ENCODE peak calls at places on chromosome 20, in six cellular contexts. N is ascending aorta, H is GM23248, U is IMR-90, Z is heart right ventricle, L is gastrocnemius medialis. M is an unnamed sample. For H3K4me1 and H3K36me3, the result is how much of the 10 kb centered on the place peaks cover.

GRCh38 chr20:4043801-4044200 is 28.4 kb upstream of the RNF24 start:
- DNase-seq in N (no peak), H (no peak), U (no peak), Z (no peak), L (no peak), M (no peak)

GRCh38 chr20:53149652-53150205 is 177.6 kb downstream of the TSHZ2 start:
- DNase-seq in N (no peak), H (no peak), U (no peak), Z (no peak), L (no peak), M (no peak)

GRCh38 chr20:51528263-51529026 is 14.1 kb downstream of the NFATC2 start:
- DNase-seq in N (no peak), H (no peak), U (no peak), Z (no peak), L (no peak), M (no peak)

GRCh38 chr20:57682184-57683038 is 27.4 kb downstream of the PMEPA1 start:
- DNase-seq in N (no peak), H (no peak), U (no peak), Z (no peak), L (no peak), M (no peak)

GRCh38 chr20:51498765-51499540 is 43.6 kb downstream of the NFATC2 start:
- DNase-seq in N (no peak), H (no peak), U (no peak), Z (no peak), L (no peak), M (no peak)

GRCh38 chr20:50126662-50127061 is 13.7 kb upstream of the UBE2V1 start:
- DNase-seq in N (no peak), H (no peak), U (no peak), Z (no peak), L (peak), M (no peak)

GRCh38 chr20:42161228-42161829 is 543.2 kb upstream of the CHD6 start:
- DNase-seq in N (no peak), H (no peak), U (no peak), Z (no peak), L (no peak), M (no peak)

GRCh38 chr20:41275181-41275793 is 42.2 kb downstream of the ZHX3 start:
- DNase-seq in N (no peak), H (peak), U (peak), Z (no peak), L (no peak), M (no peak)

GRCh38 chr20:50885068-50885467 is 46.2 kb downstream of the ADNP start:
- DNase-seq in N (no peak), H (no peak), U (no peak), Z (no peak), L (no peak), M (no peak)

GRCh38 chr20:64108731-64109389 is 1.5 kb upstream of the NPBWR2 start:
- DNase-seq in N (peak), H (no peak), U (no peak), Z (no peak), L (no peak), M (peak)

GRCh38 chr20:31840906-31841816 is 4.2 kb downstream of the FOXS1 start:
- DNase-seq in N (no peak), H (peak), U (no peak), Z (no peak), L (no peak), M (no peak)

GRCh38 chr20:18377896-18378481 is 88.8 kb downstream of the DZANK1 start:
- DNase-seq in N (no peak), H (no peak), U (no peak), Z (no peak), L (no peak), M (no peak)

GRCh38 chr20:41989935-41990635 is 371.9 kb upstream of the CHD6 start:
- DNase-seq in N (no peak), H (no peak), U (no peak), Z (no peak), L (no peak), M (no peak)

GRCh38 chr20:22908437-22908836 is 126.7 kb upstream of the SSTR4 start:
- DNase-seq in N (no peak), H (no peak), U (no peak), Z (no peak), L (no peak), M (no peak)

GRCh38 chr20:17137692-17138091 is 89.1 kb upstream of the PCSK2 start:
- DNase-seq in N (no peak), H (no peak), U (no peak), Z (no peak), L (no peak), M (no peak)

GRCh38 chr20:21622097-21622496 is 83.4 kb upstream of the PAX1 start:
- DNase-seq in N (no peak), H (no peak), U (no peak), Z (no peak), L (no peak), M (no peak)

GRCh38 chr20:17534077-17534476 is 2.9 kb upstream of the BFSP1 start:
- DNase-seq in N (no peak), H (no peak), U (no peak), Z (no peak), L (no peak), M (no peak)

GRCh38 chr20:36071848-36072247 is 82.7 kb upstream of the EPB41L1 start:
- DNase-seq in N (no peak), H (no peak), U (no peak), Z (no peak), L (no peak), M (no peak)

GRCh38 chr20:20225325-20225724 is 142.6 kb upstream of the INSM1 start:
- DNase-seq in N (no peak), H (no peak), U (no peak), Z (no peak), L (no peak), M (no peak)

GRCh38 chr20:56995635-56996075 is 270.8 kb downstream of the BMP7 start:
- DNase-seq in N (no peak), H (peak), U (no peak), Z (no peak), L (no peak), M (no peak)

GRCh38 chr20:32078777-32079176 is 26.7 kb downstream of the HCK start:
- DNase-seq in N (no peak), H (no peak), U (no peak), Z (no peak), L (no peak), M (no peak)

GRCh38 chr20:57323034-57323433 is 6.6 kb upstream of the SPO11 start:
- DNase-seq in N (no peak), H (peak), U (no peak), Z (no peak), L (no peak), M (no peak)

GRCh38 chr20:50980851-50981713 is 22.5 kb downstream of the MOCS3 start:
- DNase-seq in N (no peak), H (peak), U (peak), Z (peak), L (no peak), M (no peak)

GRCh38 chr20:32515631-32516101 is 69.5 kb downstream of the NOL4L start:
- DNase-seq in N (no peak), H (no peak), U (no peak), Z (no peak), L (no peak), M (no peak)

GRCh38 chr20:17369506-17369905 is 142.7 kb downstream of the PCSK2 start:
- DNase-seq in N (no peak), H (no peak), U (no peak), Z (no peak), L (no peak), M (no peak)

GRCh38 chr20:53599039-53599362 is 5.4 kb upstream of the ZNF217 start:
- DNase-seq in N (no peak), H (no peak), U (no peak), Z (no peak), L (no peak), M (no peak)

GRCh38 chr20:63847374-63848002 is 13.8 kb upstream of the ABHD16B start:
- DNase-seq in N (no peak), H (no peak), U (no peak), Z (no peak), L (no peak), M (no peak)

GRCh38 chr20:58103517-58103904 is 124.9 kb downstream of the ANKRD60 start:
- DNase-seq in N (no peak), H (no peak), U (no peak), Z (no peak), L (no peak), M (no peak)

GRCh38 chr20:34549291-34549928 is 9.1 kb upstream of the MAP1LC3A start:
- DNase-seq in N (no peak), H (peak), U (peak), Z (no peak), L (no peak), M (no peak)

GRCh38 chr20:57443349-57443748 is 52.2 kb downstream of the RBM38 start:
- DNase-seq in N (no peak), H (no peak), U (no peak), Z (no peak), L (no peak), M (no peak)

GRCh38 chr20:20711413-20711812 is 1.0 kb downstream of the RALGAPA2 start:
- DNase-seq in N (no peak), H (no peak), U (no peak), Z (no peak), L (peak), M (no peak)

GRCh38 chr20:48094196-48094749 is 309.0 kb upstream of the SULF2 start:
- DNase-seq in N (no peak), H (no peak), U (no peak), Z (no peak), L (no peak), M (no peak)

GRCh38 chr20:48094944-48095343 is 309.7 kb upstream of the SULF2 start:
- DNase-seq in N (no peak), H (no peak), U (no peak), Z (no peak), L (no peak), M (no peak)

GRCh38 chr20:48090784-48091183 is 305.5 kb upstream of the SULF2 start:
- DNase-seq in N (no peak), H (no peak), U (no peak), Z (no peak), L (no peak), M (no peak)

GRCh38 chr20:48090314-48090713 is 305.0 kb upstream of the SULF2 start:
- DNase-seq in N (no peak), H (no peak), U (no peak), Z (no peak), L (no peak), M (no peak)

GRCh38 chr20:48092596-48093280 is 307.5 kb upstream of the SULF2 start:
- DNase-seq in N (no peak), H (no peak), U (no peak), Z (no peak), L (no peak), M (peak)
- H3K4me1 ChIP-seq in N (under half), H (under half), U (under half), Z (under half), L (under half), M (under half)

DNA sequence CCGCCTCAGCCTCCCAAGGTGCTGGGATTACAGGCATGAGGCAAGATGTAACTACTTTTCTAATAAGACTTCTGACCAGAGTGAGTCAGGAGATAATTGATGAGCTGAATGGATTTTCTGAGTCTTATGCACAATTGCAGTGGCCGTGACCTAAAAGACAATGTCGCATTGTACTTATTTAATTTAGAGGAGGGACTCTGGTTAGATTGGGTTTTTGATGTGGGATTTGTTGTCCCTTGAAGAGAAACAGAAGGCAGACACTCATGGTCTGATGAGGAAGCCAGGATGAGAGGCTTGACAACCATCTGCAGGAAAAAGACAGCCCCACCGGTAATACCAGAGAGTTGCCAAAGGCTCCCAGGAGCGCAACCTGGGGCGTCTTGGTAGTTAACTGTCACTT is 68.0 kb downstream of the ISM1 start:
- DNase-seq in N (no peak), H (no peak), U (no peak), Z (no peak), L (no peak), M (no peak)
- H3K4me3 ChIP-seq in N (no peak), H (no peak), U (no peak), Z (no peak), L (no peak), M (no peak)

DNA sequence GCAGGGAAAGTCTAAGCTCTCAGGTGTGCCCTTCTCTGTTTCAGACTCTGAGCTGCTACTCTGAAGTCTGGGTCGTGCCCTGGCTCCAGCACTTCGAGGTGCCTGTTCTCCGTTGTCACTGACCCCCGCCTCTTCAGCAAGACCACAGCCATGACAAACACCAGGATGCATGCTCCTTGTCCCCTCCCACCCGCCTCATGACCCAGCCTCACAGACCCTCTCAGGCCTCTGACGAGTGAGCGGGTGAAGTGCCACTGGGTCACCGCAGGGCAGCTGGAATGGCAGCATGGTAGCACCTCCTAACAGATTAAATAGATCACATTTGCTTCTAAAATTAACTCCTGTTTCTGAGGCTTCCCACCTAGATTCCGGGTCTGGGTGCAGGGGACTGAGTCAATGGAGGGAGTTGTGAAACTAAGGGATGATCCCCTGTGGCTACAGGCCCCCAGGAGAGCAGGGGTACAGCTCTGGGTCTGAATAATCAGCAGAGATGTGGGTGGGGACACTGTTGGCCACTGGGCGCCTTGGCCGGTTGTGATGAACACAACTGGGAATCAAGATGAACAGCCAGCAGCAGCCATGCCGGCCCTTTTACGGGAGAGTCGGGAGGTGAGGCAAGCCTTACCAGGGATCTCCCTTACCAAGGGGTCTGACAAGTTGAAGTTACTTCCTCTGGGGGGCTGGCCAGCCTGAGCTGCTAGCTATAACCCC is 10.7 kb downstream of the CST7 start:
- DNase-seq in N (no peak), H (no peak), U (no peak), Z (no peak), L (no peak), M (no peak)
- H3K36me3 ChIP-seq in N (under half), H (under half), U (under half), Z (half or more), L (under half), M (half or more)

GRCh38 chr20:37899105-37900045 is 3.6 kb upstream of the VSTM2L start:
- DNase-seq in N (no peak), H (no peak), U (no peak), Z (no peak), L (no peak), M (no peak)
- H3K4me1 ChIP-seq in N (under half), H (under half), U (under half), Z (under half), L (under half), M (under half)

DNA sequence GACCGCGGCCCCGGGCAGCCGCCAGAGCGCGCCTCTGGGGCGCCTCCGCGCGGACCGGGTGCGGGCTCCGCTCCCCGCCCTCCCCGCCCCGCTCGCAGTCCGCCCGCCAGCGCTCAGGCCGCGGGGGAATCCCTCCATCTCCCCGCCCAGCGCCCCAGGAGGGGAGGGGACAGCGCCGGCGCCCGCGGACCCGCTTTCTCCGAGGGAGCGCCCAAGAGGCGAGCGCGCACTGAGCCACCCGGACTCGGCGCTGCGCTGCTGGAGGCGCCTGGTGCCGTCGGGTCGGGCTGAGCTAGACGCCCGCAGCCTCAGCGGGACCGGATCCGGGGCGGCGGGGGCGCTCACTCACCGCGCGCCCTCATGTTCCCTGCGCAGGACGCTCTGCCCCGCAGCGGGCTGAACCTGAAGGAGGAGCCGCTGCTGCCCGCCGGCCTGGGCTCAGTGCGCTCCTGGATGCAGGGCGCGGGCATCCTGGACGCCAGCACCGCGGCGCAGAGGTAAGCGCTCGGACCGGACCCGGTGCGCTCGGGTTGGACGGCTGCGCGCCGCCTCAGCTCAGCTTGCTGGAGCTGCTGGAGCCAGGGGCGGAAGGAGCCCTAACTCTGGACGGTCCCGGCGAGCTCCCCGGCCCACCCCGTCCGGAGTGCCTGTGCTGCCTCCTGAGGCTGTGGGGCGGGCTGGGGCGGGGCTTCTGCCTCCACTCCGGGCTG is 861 bp downstream of the EBF4 start:
- DNase-seq in N (no peak), H (peak), U (no peak), Z (peak), L (no peak), M (peak)
- H3K4me3 ChIP-seq in N (peak), H (no peak), U (peak), Z (peak), L (peak), M (peak)

GRCh38 chr20:62291251-62292066 is 11.3 kb upstream of the ADRM1 start:
- DNase-seq in N (no peak), H (no peak), U (no peak), Z (no peak), L (no peak), M (no peak)
- H3K36me3 ChIP-seq in N (half or more), H (under half), U (under half), Z (half or more), L (half or more), M (half or more)

DNA sequence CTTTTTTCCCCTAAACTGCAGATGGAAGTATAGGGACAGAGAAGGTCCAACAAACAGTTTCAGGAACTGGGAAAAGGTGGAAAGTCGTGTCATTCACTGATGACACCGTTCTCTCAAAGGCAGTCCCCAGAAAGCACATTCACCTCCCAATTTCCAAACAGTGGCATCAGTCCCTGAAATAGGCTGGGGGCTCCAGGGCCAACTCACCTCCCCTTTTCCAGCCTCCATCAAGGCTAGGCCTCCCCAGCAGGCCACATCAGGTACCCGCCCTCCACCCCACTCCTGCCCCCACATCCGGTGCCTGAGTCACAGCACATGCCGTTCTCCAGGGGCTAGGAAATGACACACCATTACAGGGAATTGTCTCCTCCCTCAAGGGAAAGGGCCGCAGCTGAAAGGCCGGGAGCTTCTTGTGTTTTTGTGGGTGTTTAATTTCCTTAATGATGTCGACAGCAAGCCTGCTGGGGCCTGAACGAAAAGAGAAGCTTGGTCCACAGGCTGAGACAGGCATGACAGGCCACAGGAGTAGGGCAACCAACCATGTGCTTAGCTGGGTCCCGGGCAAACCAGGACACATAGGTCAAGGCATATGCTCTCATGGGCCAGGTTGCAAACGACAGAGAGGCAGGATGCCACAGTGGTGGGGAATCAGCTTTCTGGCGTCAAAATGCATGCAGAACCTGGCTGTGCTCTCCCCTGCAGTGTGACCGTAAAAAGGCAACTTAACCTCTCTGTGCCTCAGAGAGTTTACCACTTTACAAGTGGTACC is 39.2 kb downstream of the ZMYND8 start:
- DNase-seq in N (peak), H (peak), U (peak), Z (peak), L (peak), M (peak)
- H3K4me1 ChIP-seq in N (under half), H (half or more), U (under half), Z (half or more), L (half or more), M (half or more)

GRCh38 chr20:40233401-40233800 is 455.6 kb downstream of the MAFB start:
- DNase-seq in N (no peak), H (peak), U (no peak), Z (no peak), L (no peak), M (no peak)
- H3K4me3 ChIP-seq in N (no peak), H (no peak), U (no peak), Z (no peak), L (no peak), M (no peak)

DNA sequence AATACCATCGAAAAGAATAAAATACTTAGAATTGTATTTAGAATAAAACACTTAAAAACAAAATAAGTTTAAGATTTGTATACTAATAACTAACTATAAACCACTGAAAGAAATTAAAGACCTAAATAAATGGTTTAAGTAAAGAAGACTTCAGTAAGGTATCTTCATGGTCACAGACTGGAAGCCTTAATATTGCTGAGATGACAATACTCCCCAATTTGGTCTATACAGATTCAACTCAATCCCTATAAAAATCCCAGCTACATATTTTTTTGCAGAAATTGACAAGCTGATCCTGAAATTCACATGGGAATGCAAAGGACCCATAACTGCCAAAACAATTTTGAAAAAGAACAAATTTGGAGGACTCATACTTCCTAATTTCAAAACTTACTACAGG is 18.9 kb downstream of the SERINC3 start:
- DNase-seq in N (no peak), H (no peak), U (no peak), Z (no peak), L (no peak), M (no peak)
- H3K36me3 ChIP-seq in N (half or more), H (half or more), U (under half), Z (half or more), L (half or more), M (half or more)

M was measured in upper lobe of right lung.